ENCODE peak calls at places on chromosomes 12 and 14, in eight cellular contexts. J is dorsolateral prefrontal cortex, Z is T-cell, U is aorta, B is Daoy, D is K562, F is HEK293T, I is AG20443. C is an unnamed sample.

GRCh38 chr14:101123639-101124525 is 220.4 kb upstream of the RTL1 start:
- DNase-seq in J (no peak), Z (no peak), U (no peak), B (peak; percentile 22), D (no peak), F (no peak), I (no peak), C (peak; percentile 38)

GRCh38 chr14:30972882-30973582 is 52.4 kb upstream of the AP4S1 start:
- DNase-seq in J (no peak), Z (no peak), U (no peak), B (no peak), D (no peak), F (no peak), I (no peak), C (no peak)

GRCh38 chr14:68619805-68620574 is 172.9 kb downstream of the ZFP36L1 start:
- DNase-seq in J (no peak), Z (no peak), U (no peak), B (peak; percentile 46), D (peak; percentile 92), F (no peak), I (no peak), C (no peak)

GRCh38 chr12:26226119-26226518 is 30.7 kb downstream of the SSPN start:
- DNase-seq in J (no peak), Z (no peak), U (no peak), B (no peak), D (no peak), F (no peak), I (no peak), C (no peak)

GRCh38 chr12:116426391-116427136 is 132.6 kb upstream of the MAP1LC3B2 start:
- DNase-seq in J (no peak), Z (no peak), U (peak; percentile 91), B (peak; percentile 98), D (peak; percentile 65), F (peak; percentile 32), I (peak; percentile 95), C (peak; percentile 89)

GRCh38 chr12:130668286-130669204 is 47.6 kb downstream of the RIMBP2 start:
- DNase-seq in J (no peak), Z (no peak), U (no peak), B (no peak), D (no peak), F (no peak), I (no peak), C (no peak)

GRCh38 chr12:31440586-31440985 is 114.6 kb upstream of the SINHCAF start:
- DNase-seq in J (no peak), Z (no peak), U (no peak), B (no peak), D (no peak), F (no peak), I (no peak), C (no peak)

GRCh38 chr12:88185988-88186387 is 43.9 kb downstream of the TMTC3 start:
- DNase-seq in J (no peak), Z (no peak), U (no peak), B (peak; percentile 71), D (no peak), F (no peak), I (peak; percentile 62), C (no peak)

GRCh38 chr14:20343855-20344205 is 395 bp downstream of the PARP2 start:
- DNase-seq in J (no peak), Z (no peak), U (no peak), B (peak; percentile 23), D (peak; percentile 25), F (no peak), I (no peak), C (no peak)

GRCh38 chr14:101781240-101782061 is 19.9 kb downstream of the PPP2R5C start:
- DNase-seq in J (no peak), Z (peak; percentile 14), U (peak; percentile 80), B (peak; percentile 42), D (no peak), F (no peak), I (peak; percentile 50), C (no peak)

GRCh38 chr12:3311491-3312103 is 179.4 kb upstream of the PRMT8 start:
- DNase-seq in J (no peak), Z (no peak), U (no peak), B (no peak), D (no peak), F (no peak), I (no peak), C (no peak)

GRCh38 chr14:97977711-97978261 is 1180.6 kb downstream of the VRK1 start:
- DNase-seq in J (peak; percentile 60), Z (peak; percentile 75), U (peak; percentile 94), B (peak; percentile 61), D (no peak), F (no peak), I (peak; percentile 8), C (peak; percentile 92)

GRCh38 chr12:53750812-53751335 is 905 bp downstream of the CISTR start:
- DNase-seq in J (no peak), Z (no peak), U (no peak), B (no peak), D (no peak), F (no peak), I (no peak), C (peak; percentile 81)

GRCh38 chr12:27969901-27970390 is 2.6 kb downstream of the PTHLH start:
- DNase-seq in J (no peak), Z (peak; percentile 1), U (peak; percentile 82), B (peak; percentile 94), D (peak; percentile 85), F (peak; percentile 54), I (peak; percentile 55), C (peak; percentile 81)

GRCh38 chr12:101620762-101621133 is 26.0 kb downstream of the MYBPC1 start:
- DNase-seq in J (no peak), Z (no peak), U (no peak), B (no peak), D (no peak), F (no peak), I (no peak), C (no peak)

GRCh38 chr14:92447416-92448197 is 66.0 kb upstream of the RIN3 start:
- DNase-seq in J (no peak), Z (no peak), U (no peak), B (no peak), D (no peak), F (no peak), I (no peak), C (no peak)

GRCh38 chr12:24861751-24862575 is 86.9 kb downstream of the BCAT1 start:
- DNase-seq in J (no peak), Z (no peak), U (no peak), B (no peak), D (peak; percentile 60), F (no peak), I (no peak), C (no peak)

GRCh38 chr12:176321-177181 is 37.4 kb downstream of the SLC6A12 start:
- DNase-seq in J (no peak), Z (no peak), U (no peak), B (peak; percentile 74), D (peak; percentile 7), F (no peak), I (peak; percentile 75), C (no peak)

GRCh38 chr14:93231129-93231979 is 24.3 kb downstream of the UBR7 start:
- DNase-seq in J (peak; percentile 38), Z (no peak), U (peak; percentile 78), B (peak; percentile 70), D (no peak), F (no peak), I (peak; percentile 83), C (no peak)

GRCh38 chr12:2453807-2454177 is 341.0 kb upstream of the FKBP4 start:
- DNase-seq in J (no peak), Z (no peak), U (no peak), B (no peak), D (no peak), F (no peak), I (no peak), C (no peak)

GRCh38 chr12:89179983-89180382 is 172.3 kb downstream of the DUSP6 start:
- DNase-seq in J (no peak), Z (no peak), U (no peak), B (peak; percentile 81), D (peak; percentile 19), F (no peak), I (peak; percentile 31), C (no peak)

GRCh38 chr12:76329163-76329562 is 19.1 kb downstream of the BBS10 start:
- DNase-seq in J (no peak), Z (no peak), U (no peak), B (peak; percentile 71), D (peak; percentile 30), F (no peak), I (peak; percentile 85), C (no peak)

GRCh38 chr12:5305425-5305824 is 126.5 kb upstream of the NTF3 start:
- DNase-seq in J (no peak), Z (no peak), U (peak; percentile 75), B (peak; percentile 17), D (no peak), F (no peak), I (peak; percentile 27), C (peak; percentile 76)

GRCh38 chr12:129687731-129688130 is 216.1 kb downstream of the TMEM132D start:
- DNase-seq in J (no peak), Z (no peak), U (no peak), B (no peak), D (no peak), F (no peak), I (no peak), C (no peak)

GRCh38 chr12:124857921-124858461 is 5.7 kb downstream of the SCARB1 start:
- DNase-seq in J (no peak), Z (no peak), U (no peak), B (no peak), D (no peak), F (no peak), I (no peak), C (no peak)

GRCh38 chr14:95479494-95479893 is 37.0 kb downstream of the SYNE3 start:
- DNase-seq in J (no peak), Z (no peak), U (peak; percentile 68), B (no peak), D (no peak), F (no peak), I (no peak), C (peak; percentile 42)

GRCh38 chr12:125122668-125123067 is 57.4 kb downstream of the AACS start:
- DNase-seq in J (no peak), Z (no peak), U (no peak), B (no peak), D (no peak), F (no peak), I (no peak), C (no peak)

GRCh38 chr14:85414142-85414541 is 115.8 kb upstream of the FLRT2 start:
- DNase-seq in J (no peak), Z (no peak), U (no peak), B (no peak), D (no peak), F (no peak), I (no peak), C (no peak)

GRCh38 chr14:76710093-76711010 is 50.9 kb upstream of the VASH1 start:
- DNase-seq in J (no peak), Z (no peak), U (no peak), B (peak; percentile 51), D (peak; percentile 59), F (peak; percentile 61), I (peak; percentile 63), C (no peak)

GRCh38 chr12:4630262-4630661 is 18.6 kb downstream of the AKAP3 start:
- DNase-seq in J (no peak), Z (no peak), U (no peak), B (no peak), D (no peak), F (no peak), I (no peak), C (no peak)

GRCh38 chr14:75339059-75339458 is 60.4 kb downstream of the FOS start:
- DNase-seq in J (no peak), Z (no peak), U (no peak), B (no peak), D (no peak), F (no peak), I (peak; percentile 84), C (no peak)

GRCh38 chr12:74953697-74954096 is 255.9 kb downstream of the KCNC2 start:
- DNase-seq in J (no peak), Z (no peak), U (no peak), B (no peak), D (no peak), F (no peak), I (no peak), C (no peak)

GRCh38 chr12:51124504-51124903 is 41.1 kb upstream of the CSRNP2 start:
- DNase-seq in J (no peak), Z (no peak), U (no peak), B (no peak), D (no peak), F (no peak), I (no peak), C (peak; percentile 70)

GRCh38 chr12:6957151-6957701 is 6.1 kb downstream of the PTPN6 start:
- DNase-seq in J (no peak), Z (no peak), U (no peak), B (no peak), D (no peak), F (no peak), I (no peak), C (no peak)

C was measured in kidney.